ENCODE peak calls at places on chromosomes 4 and X, in seven cellular contexts. B is psoas muscle; Z is cardiac muscle cell; E is epithelial cell of prostate; H is activated CD8-positive, alpha-beta T cell treated with anti-CD3 and anti-CD28 coated beads, Interleukin-2, amount 10 ng/mL, durations not matched to agents 7 days and 5 days; I is activated CD4-positive, alpha-beta T cell treated with anti-CD3 and anti-CD28 coated beads for 36 hours; C is Kasumi-1. W is an unnamed sample.
A peak's percentile ranks its signal among the peaks of the same experiment; 100 is the strongest.

GRCh38 chrX:129957241-129958099 is 25.0 kb upstream of the BCORL1 start:
- DNase-seq in B (peak; percentile 76), Z (peak; percentile 60), I (peak; percentile 71), E (no peak), H (peak; percentile 56), C (peak; percentile 50), W (peak; percentile 32)

GRCh38 chr4:139770361-139770760 is 104.7 kb downstream of the MGST2 start:
- DNase-seq in E (no peak), I (no peak), H (no peak), B (peak; percentile 56), Z (no peak), C (no peak), W (no peak)

GRCh38 chr4:147078875-147079658 is 133.4 kb upstream of the TTC29 start:
- DNase-seq in H (no peak), C (no peak), I (no peak), Z (peak; percentile 7), E (no peak), B (no peak), W (no peak)

GRCh38 chrX:3585719-3586118 is 127.7 kb downstream of the PRKX start:
- DNase-seq in E (no peak), B (no peak), C (no peak), I (no peak), Z (no peak), H (no peak), W (no peak)

GRCh38 chr4:24105183-24106039 is 215.6 kb upstream of the PPARGC1A start:
- DNase-seq in I (no peak), Z (no peak), B (no peak), C (no peak), H (no peak), E (no peak), W (no peak)

GRCh38 chr4:41103657-41104056 is 110.7 kb downstream of the APBB2 start:
- DNase-seq in I (no peak), C (no peak), Z (no peak), B (no peak), E (no peak), H (no peak), W (no peak)

GRCh38 chr4:69984030-69984443 is 11.7 kb upstream of the STATH start:
- DNase-seq in B (no peak), Z (peak; percentile 47), I (no peak), C (no peak), H (no peak), E (peak; percentile 74), W (no peak)

GRCh38 chr4:8401665-8402064 is 38.9 kb downstream of the ACOX3 start:
- DNase-seq in B (peak; percentile 49), H (no peak), C (no peak), E (no peak), Z (no peak), I (no peak), W (no peak)